ENCODE peak calls at places on chromosome 6, in four cellular contexts. E, Q, C and K are unnamed samples. For H3K9me3, the result is how much of the 10 kb centered on the place peaks cover.

GRCh38 chr6:39610229-39610628 is 115.0 kb downstream of the KIF6 start:
- DNase-seq in E (no peak), Q (no peak), C (peak), K (no peak)

GRCh38 chr6:15907914-15908518 is 220.9 kb upstream of the MYLIP start:
- DNase-seq in E (no peak), Q (no peak), C (no peak), K (no peak)

GRCh38 chr6:14382381-14383236 is 265.0 kb downstream of the CD83 start:
- DNase-seq in E (no peak), Q (no peak), C (no peak), K (no peak)

GRCh38 chr6:17673543-17674254 is 33.0 kb downstream of the NUP153 start:
- DNase-seq in E (no peak), Q (no peak), C (no peak), K (no peak)

GRCh38 chr6:49528571-49528970 is 21.9 kb upstream of the C6orf141 start:
- DNase-seq in E (no peak), Q (no peak), C (no peak), K (no peak)

GRCh38 chr6:143002686-143003085 is 57.7 kb upstream of the HIVEP2 start:
- DNase-seq in E (no peak), Q (no peak), C (no peak), K (no peak)

GRCh38 chr6:158660331-158660730 is 10.5 kb downstream of the SYTL3 start:
- DNase-seq in E (no peak), Q (peak), C (no peak), K (peak)

GRCh38 chr6:159874475-159874874 is 16.3 kb upstream of the MAS1 start:
- DNase-seq in E (peak), Q (no peak), C (no peak), K (no peak)

GRCh38 chr6:13653296-13653695 is 38.2 kb downstream of the NOL7 start:
- DNase-seq in E (no peak), Q (no peak), C (no peak), K (no peak)

GRCh38 chr6:11431455-11431937 is 106.1 kb upstream of the TMEM170B start:
- DNase-seq in E (no peak), Q (no peak), C (peak), K (no peak)

GRCh38 chr6:24004062-24004461 is 122.0 kb upstream of the NRSN1 start:
- DNase-seq in E (no peak), Q (no peak), C (no peak), K (no peak)

GRCh38 chr6:32149932-32150920 is 1.5 kb downstream of the PRRT1 start:
- DNase-seq in E (no peak), Q (no peak), C (no peak), K (no peak)

GRCh38 chr6:41921712-41921998 is 356 bp downstream of the BYSL start:
- DNase-seq in E (no peak), Q (no peak), C (no peak), K (no peak)

GRCh38 chr6:100461920-100462295 is 2.8 kb downstream of the SIM1 start:
- DNase-seq in E (no peak), Q (no peak), C (no peak), K (no peak)
- H3K9me3 ChIP-seq in E (under half), Q (under half), C (under half), K (under half)

GRCh38 chr6:168381726-168382458 is 59.1 kb upstream of the SMOC2 start:
- DNase-seq in E (no peak), Q (no peak), C (no peak), K (no peak)
- H3K9me3 ChIP-seq in E (under half), Q (under half), C (under half), K (under half)

DNA sequence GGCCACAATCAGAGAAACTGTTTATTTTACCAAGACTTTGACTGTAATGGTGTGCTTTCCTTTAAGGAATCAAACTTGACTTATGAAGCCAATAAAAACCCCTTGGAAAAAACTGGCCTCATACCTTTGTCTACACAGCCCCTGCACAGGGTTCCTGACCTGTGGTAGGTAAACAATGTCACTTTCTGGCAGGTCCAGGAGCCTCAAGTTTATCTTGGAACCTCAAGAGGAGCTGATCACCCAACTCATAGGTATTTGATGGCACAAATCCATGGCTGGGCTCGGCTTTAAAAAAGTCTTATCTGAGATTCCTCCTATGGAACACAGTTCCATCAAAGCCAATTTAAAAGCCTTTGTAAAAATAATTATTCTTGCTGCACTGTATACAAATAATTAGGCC is 61.0 kb downstream of the AGPAT4 start:
- DNase-seq in E (no peak), Q (no peak), C (no peak), K (no peak)
- H3K9me3 ChIP-seq in E (under half), Q (under half), C (under half), K (under half)

GRCh38 chr6:163815796-163816195 is 401.3 kb downstream of the QKI start:
- DNase-seq in E (no peak), Q (no peak), C (no peak), K (no peak)

GRCh38 chr6:163813979-163814493 is 399.5 kb downstream of the QKI start:
- DNase-seq in E (no peak), Q (no peak), C (no peak), K (no peak)

GRCh38 chr6:163814494-163815364 is 400.2 kb downstream of the QKI start:
- DNase-seq in E (peak), Q (no peak), C (no peak), K (no peak)

GRCh38 chr6:163818719-163819118 is 404.2 kb downstream of the QKI start:
- DNase-seq in E (no peak), Q (no peak), C (no peak), K (no peak)

GRCh38 chr6:163816441-163816840 is 401.9 kb downstream of the QKI start:
- DNase-seq in E (no peak), Q (no peak), C (no peak), K (no peak)
- H3K9me3 ChIP-seq in E (under half), Q (under half), C (under half), K (under half)